ENCODE peak calls at places on chromosomes 12 and 14, in five cellular contexts. O, J, Q, K and P are unnamed samples.

GRCh38 chr12:24770334-24770733 is 178.6 kb downstream of the BCAT1 start:
- DNase-seq in K (no peak), J (no peak), O (no peak), Q (no peak), P (no peak)

GRCh38 chr12:120453977-120454376 is 7.7 kb downstream of the GATC start:
- DNase-seq in O (no peak), K (peak), J (peak), Q (peak), P (peak)

GRCh38 chr12:99959549-99960170 is 25.1 kb downstream of the ANKS1B start:
- DNase-seq in K (no peak), Q (no peak), J (peak), O (no peak), P (peak)

GRCh38 chr12:75366629-75367028 is 24.3 kb upstream of the GLIPR1L2 start:
- DNase-seq in Q (no peak), J (no peak), K (no peak), O (no peak), P (no peak)

GRCh38 chr12:121990692-121991603 is 30.7 kb upstream of the BCL7A start:
- DNase-seq in J (peak), K (no peak), Q (peak), O (no peak), P (no peak)

GRCh38 chr14:71400821-71401447 is 493.7 kb downstream of the PCNX1 start:
- DNase-seq in J (peak), O (no peak), K (no peak), Q (peak), P (no peak)

GRCh38 chr12:111428081-111428727 is 22.5 kb downstream of the SH2B3 start:
- DNase-seq in K (no peak), J (no peak), Q (no peak), O (no peak), P (no peak)

GRCh38 chr14:104350463-104351185 is 212.2 kb downstream of the KIF26A start:
- DNase-seq in Q (no peak), O (no peak), K (no peak), J (no peak), P (no peak)

GRCh38 chr14:63940387-63940786 is 87.6 kb downstream of the SYNE2 start:
- DNase-seq in J (no peak), Q (no peak), O (no peak), K (no peak), P (no peak)

GRCh38 chr12:66647034-66647691 is 31.7 kb downstream of the GRIP1 start:
- DNase-seq in Q (no peak), J (peak), K (no peak), O (no peak), P (peak)

GRCh38 chr14:92959761-92960680 is 37.1 kb downstream of the CHGA start:
- DNase-seq in K (no peak), J (no peak), O (no peak), Q (no peak), P (no peak)

GRCh38 chr12:1471224-1471623 is 123.2 kb downstream of the FBXL14 start:
- DNase-seq in O (no peak), Q (no peak), K (no peak), J (no peak), P (no peak)

GRCh38 chr12:11730299-11731041 is 81.0 kb downstream of the ETV6 start:
- DNase-seq in Q (no peak), J (peak), K (no peak), O (no peak), P (no peak)

GRCh38 chr12:120474092-120474960 is 4.8 kb upstream of the SRSF9 start:
- DNase-seq in J (peak), Q (no peak), O (no peak), K (no peak), P (peak)

GRCh38 chr12:50764116-50764860 is 387 bp downstream of the ATF1 start:
- DNase-seq in K (peak), O (peak), Q (peak), J (peak), P (peak)

GRCh38 chr12:103331643-103332042 is 164.1 kb downstream of the C12orf42 start:
- DNase-seq in O (no peak), Q (no peak), K (no peak), J (no peak), P (no peak)

GRCh38 chr12:113962733-113963132 is 3.4 kb downstream of the RBM19 start:
- DNase-seq in Q (no peak), K (no peak), J (no peak), O (no peak), P (no peak)

GRCh38 chr12:77202457-77203060 is 137.2 kb upstream of the E2F7 start:
- DNase-seq in Q (no peak), J (peak), O (no peak), K (no peak), P (no peak)

GRCh38 chr12:77204055-77204454 is 138.7 kb upstream of the E2F7 start:
- DNase-seq in O (no peak), Q (no peak), J (peak), K (no peak), P (peak)
- TF ChIP-seq CTCF in O (no peak), Q (no peak), J (peak), K (no peak), P (no peak)

GRCh38 chr14:100434911-100435455 is 111.8 kb downstream of the SLC25A47 start:
- DNase-seq in J (no peak), O (no peak), K (no peak), Q (no peak), P (no peak)
- TF ChIP-seq CTCF in J (no peak), O (no peak), K (no peak), Q (no peak), P (no peak)

GRCh38 chr14:36452850-36453249 is 67.2 kb downstream of the NKX2-1 start:
- DNase-seq in J (no peak), Q (no peak), K (no peak), O (no peak), P (no peak)
- TF ChIP-seq CTCF in J (no peak), Q (no peak), K (no peak), O (no peak), P (no peak)

GRCh38 chr12:92144045-92144630 is 1.5 kb downstream of the BTG1 start:
- DNase-seq in Q (no peak), K (peak), O (peak), J (peak), P (peak)
- TF ChIP-seq CTCF in Q (peak), K (peak), O (peak), J (peak), P (peak)

DNA sequence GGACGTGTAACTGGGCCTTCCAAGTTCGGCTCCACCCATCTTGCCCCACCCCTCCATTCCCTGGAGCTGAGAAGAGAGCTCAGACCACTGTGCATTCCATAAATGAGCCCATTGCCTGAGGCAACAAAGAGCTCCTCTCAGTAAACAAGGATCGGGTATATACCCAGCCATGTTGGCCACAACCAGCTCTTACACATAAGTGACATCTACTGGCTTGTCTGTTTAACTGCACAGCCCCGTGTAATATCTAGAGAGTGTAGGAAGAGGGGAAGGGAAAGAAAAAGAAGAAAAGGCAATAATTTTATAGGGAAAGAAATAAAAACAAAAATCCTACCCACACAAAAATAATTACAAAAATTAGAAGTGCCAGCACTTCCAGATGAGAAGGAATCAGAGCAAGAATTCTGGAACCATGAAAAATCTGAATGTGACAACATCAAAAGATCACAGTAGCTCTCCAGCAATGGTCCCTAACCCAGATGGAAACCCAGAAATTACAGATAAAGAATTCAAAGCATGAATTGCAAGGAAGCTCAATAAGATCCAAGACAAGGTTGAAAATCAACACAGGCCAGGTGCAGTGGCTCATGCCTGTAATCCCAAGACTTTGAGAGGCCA is 308.1 kb downstream of the RPAP3 start:
- DNase-seq in J (peak), Q (peak), K (peak), O (no peak), P (peak)
- TF ChIP-seq CTCF in J (peak), Q (peak), K (peak), O (no peak), P (peak)

GRCh38 chr14:66069830-66070541 is 416.2 kb upstream of the CCDC196 start:
- DNase-seq in K (no peak), J (peak), O (no peak), Q (no peak), P (peak)
- TF ChIP-seq CTCF in K (no peak), J (no peak), O (no peak), Q (no peak), P (no peak)

DNA sequence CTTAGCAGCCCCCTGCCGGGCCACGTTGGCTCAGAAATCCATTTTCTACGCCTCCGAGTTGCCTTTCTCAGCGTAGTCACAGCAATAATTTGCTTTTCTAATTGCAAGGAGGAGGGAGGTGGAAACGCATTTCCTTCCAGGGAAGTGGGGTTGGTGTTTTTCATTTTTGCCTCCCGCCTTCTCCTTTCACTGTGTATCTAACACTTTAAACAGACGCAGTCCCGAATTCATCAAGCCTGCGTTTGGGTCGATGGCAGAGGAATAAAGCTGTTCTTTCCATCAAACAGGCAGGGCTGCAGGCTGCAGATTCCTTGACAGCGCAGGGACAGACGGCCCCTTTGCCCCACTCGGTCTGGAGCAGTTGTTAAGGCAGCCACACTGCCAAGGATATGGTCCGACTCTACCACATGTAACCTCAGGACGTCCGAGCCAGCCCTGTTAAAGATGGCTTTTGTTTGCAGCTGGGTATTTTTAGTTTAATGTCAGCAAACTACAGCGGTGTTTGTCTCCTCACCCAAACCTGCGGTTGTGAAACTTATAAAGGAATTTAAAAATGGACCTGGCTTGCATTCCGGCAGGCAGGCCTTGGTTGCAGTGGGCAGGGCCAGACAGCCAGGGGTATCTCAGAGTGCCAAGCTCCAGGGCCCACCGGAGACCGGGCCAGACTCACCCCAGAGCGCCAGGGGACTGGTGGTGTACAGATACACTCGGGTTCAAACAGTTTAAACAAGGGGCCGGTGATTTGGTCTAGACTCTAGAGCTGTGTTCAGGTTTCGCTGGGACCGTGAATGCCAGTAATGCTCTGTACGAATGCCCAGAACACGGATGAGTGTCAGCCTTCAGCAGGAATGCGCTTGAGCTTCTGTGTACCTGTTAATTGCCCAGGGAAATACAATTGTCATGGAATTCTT is 2.2 kb downstream of the CHST11 start:
- DNase-seq in J (peak), Q (peak), O (no peak), K (peak), P (peak)
- TF ChIP-seq CTCF in J (no peak), Q (no peak), O (no peak), K (no peak), P (no peak)

GRCh38 chr14:54440870-54441868 is at the start of gene CNIH1:
- DNase-seq in K (peak), O (peak), J (peak), Q (peak), P (peak)
- TF ChIP-seq CTCF in K (peak), O (peak), J (peak), Q (peak), P (peak)